ENCODE peak calls at places on chromosome 14, in five cellular contexts. T, A, W, O and J are unnamed samples.

GRCh38 chr14:65164068-65164824 is 61.9 kb upstream of the MAX start:
- DNase-seq in W (no peak), A (peak), O (no peak), T (peak), J (no peak)

GRCh38 chr14:101194356-101195308 is 291.1 kb upstream of the RTL1 start:
- DNase-seq in A (no peak), O (no peak), W (no peak), T (no peak), J (no peak)

GRCh38 chr14:69695664-69696527 is 71.0 kb upstream of the SRSF5 start:
- DNase-seq in W (no peak), A (no peak), T (no peak), O (no peak), J (no peak)

GRCh38 chr14:36477266-36477665 is 42.8 kb downstream of the NKX2-1 start:
- DNase-seq in W (no peak), A (no peak), O (no peak), T (no peak), J (no peak)

GRCh38 chr14:89190779-89191513 is 226.1 kb downstream of the FOXN3 start:
- DNase-seq in O (no peak), A (no peak), W (no peak), T (no peak), J (peak)

GRCh38 chr14:90755661-90756304 is 60.4 kb downstream of the TTC7B start:
- DNase-seq in W (no peak), A (no peak), T (no peak), O (no peak), J (no peak)

GRCh38 chr14:93743270-93744060 is 44.8 kb downstream of the PRIMA1 start:
- DNase-seq in A (no peak), T (no peak), W (no peak), O (no peak), J (no peak)

GRCh38 chr14:92944976-92945375 is 22.0 kb downstream of the CHGA start:
- DNase-seq in W (no peak), A (no peak), T (no peak), O (no peak), J (peak)

GRCh38 chr14:99716091-99716849 is 32.2 kb downstream of the CYP46A1 start:
- DNase-seq in A (no peak), T (no peak), O (no peak), W (no peak), J (no peak)

GRCh38 chr14:69612014-69612758 is 790 bp downstream of the SUSD6 start:
- DNase-seq in W (peak), O (peak), A (no peak), T (no peak), J (peak)

GRCh38 chr14:102540310-102541028 is 30.9 kb upstream of the ANKRD9 start:
- DNase-seq in T (no peak), O (no peak), A (no peak), W (no peak), J (no peak)

GRCh38 chr14:65255583-65256443 is 153.5 kb upstream of the MAX start:
- DNase-seq in T (peak), A (no peak), O (no peak), W (no peak), J (no peak)

GRCh38 chr14:49946320-49947141 is 53.6 kb downstream of the ARF6 start:
- DNase-seq in O (no peak), W (no peak), A (no peak), T (no peak), J (no peak)

GRCh38 chr14:36570065-36570464 is 12.3 kb downstream of the NKX2-8 start:
- DNase-seq in O (no peak), T (no peak), W (no peak), A (no peak), J (no peak)

GRCh38 chr14:62209287-62209899 is 447.2 kb downstream of the SNAPC1 start:
- DNase-seq in O (no peak), T (no peak), A (no peak), W (no peak), J (no peak)

GRCh38 chr14:68795602-68796417 is 2.9 kb upstream of the ZFP36L1 start:
- DNase-seq in T (no peak), A (peak), W (peak), O (peak), J (peak)

GRCh38 chr14:26522985-26523384 is 74.8 kb downstream of the NOVA1 start:
- DNase-seq in T (no peak), W (no peak), O (no peak), A (no peak), J (no peak)

GRCh38 chr14:95480109-95480886 is 36.2 kb downstream of the SYNE3 start:
- DNase-seq in A (no peak), T (no peak), W (peak), O (peak), J (no peak)

GRCh38 chr14:106883218-106883692 is 1356.9 kb downstream of the TMEM121 start:
- DNase-seq in O (no peak), A (no peak), W (no peak), T (no peak), J (peak)

GRCh38 chr14:76836029-76836630 is 9.9 kb downstream of the LRRC74A start:
- DNase-seq in W (peak), O (no peak), A (no peak), T (no peak), J (no peak)

GRCh38 chr14:32913725-32914124 is 25.0 kb upstream of the NPAS3 start:
- DNase-seq in O (no peak), W (no peak), T (no peak), A (no peak), J (no peak)

GRCh38 chr14:100641274-100641860 is 54.1 kb upstream of the BEGAIN start:
- DNase-seq in O (no peak), A (no peak), T (no peak), W (no peak), J (no peak)

GRCh38 chr14:95274874-95275273 is 44.8 kb downstream of the CLMN start:
- DNase-seq in O (peak), A (no peak), W (no peak), T (no peak), J (no peak)

DNA sequence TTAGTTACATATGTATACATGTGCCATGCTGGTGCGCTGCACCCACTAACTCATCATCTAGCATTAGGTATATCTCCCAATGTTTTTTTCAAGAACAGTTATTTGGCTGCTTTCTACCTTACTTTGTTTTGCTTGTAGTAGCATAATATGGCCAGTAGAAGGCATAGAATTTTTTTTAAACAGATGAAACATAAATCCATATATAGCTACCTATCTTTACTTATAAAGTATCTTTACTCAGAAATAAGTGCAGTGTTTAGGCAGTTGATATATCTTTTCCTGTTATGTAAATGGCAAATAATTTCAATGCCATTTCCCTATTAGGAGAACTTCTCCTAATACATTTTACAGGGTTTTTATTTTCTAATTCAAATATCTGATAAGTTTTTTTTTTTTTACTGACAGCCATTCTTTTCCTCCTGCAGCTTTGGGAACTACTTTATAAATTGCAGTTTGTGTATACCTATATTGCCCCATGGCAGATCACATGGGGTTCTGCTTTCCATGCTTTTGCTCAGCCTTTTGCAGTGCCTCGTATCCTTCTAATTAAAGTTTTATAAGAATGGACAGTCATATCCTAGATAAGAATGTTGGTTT is 143.1 kb downstream of the PCNX1 start:
- DNase-seq in A (no peak), W (no peak), T (no peak), O (no peak), J (no peak)
- TF ChIP-seq CTCF in A (no peak), W (peak), T (peak), O (peak), J (peak)

GRCh38 chr14:104586832-104587620 is 7.5 kb downstream of the C14orf180 start:
- DNase-seq in T (no peak), W (no peak), A (no peak), O (peak), J (no peak)
- TF ChIP-seq CTCF in T (no peak), W (no peak), A (no peak), O (no peak), J (no peak)

DNA sequence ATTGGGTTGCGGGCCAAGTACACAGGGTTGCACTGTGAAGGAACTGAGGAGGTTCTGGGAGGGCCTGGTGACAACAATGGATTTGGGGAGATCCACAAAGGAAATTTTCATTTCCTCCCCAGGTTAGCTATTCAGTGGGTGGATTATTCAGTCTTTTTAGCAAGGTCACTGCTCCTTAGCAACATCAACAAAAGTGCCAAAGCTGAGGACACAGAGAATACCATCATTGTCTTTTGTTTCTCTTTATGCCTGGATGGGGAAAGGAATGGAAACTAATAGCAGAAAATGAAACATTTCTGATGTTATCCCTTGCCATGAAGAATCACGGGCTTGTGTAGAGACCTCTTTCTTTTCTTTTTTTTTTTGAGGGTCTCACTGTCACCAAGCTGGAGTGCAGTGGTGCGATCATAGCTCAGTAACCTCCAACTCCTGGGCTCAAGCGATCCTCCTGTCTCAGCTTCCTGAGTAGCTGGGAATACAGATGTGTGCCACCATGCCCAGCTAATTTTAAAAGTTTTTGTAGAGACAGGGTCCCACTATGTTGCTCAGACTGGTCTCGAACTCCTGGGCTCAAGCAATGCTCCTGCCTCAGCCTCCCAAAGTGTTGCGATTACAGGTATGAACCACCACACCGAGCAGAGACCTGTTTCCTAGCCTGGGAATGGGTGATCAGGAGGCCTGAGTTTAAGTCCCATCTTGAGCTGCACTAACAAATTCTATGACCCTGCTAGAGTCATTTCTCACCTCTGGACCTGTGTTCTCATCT is 6.5 kb downstream of the PPP1R3E start:
- DNase-seq in A (no peak), T (no peak), W (no peak), O (no peak), J (no peak)
- TF ChIP-seq CTCF in A (no peak), T (no peak), W (no peak), O (no peak), J (no peak)

GRCh38 chr14:34059037-34059924 is 108.4 kb upstream of the EGLN3 start:
- DNase-seq in T (no peak), W (no peak), O (no peak), A (no peak), J (no peak)

GRCh38 chr14:34060747-34061050 is 109.8 kb upstream of the EGLN3 start:
- DNase-seq in A (no peak), T (no peak), W (no peak), O (no peak), J (no peak)

GRCh38 chr14:34062353-34062973 is 111.6 kb upstream of the EGLN3 start:
- DNase-seq in A (no peak), T (no peak), W (no peak), O (no peak), J (no peak)

GRCh38 chr14:34058510-34058909 is 107.6 kb upstream of the EGLN3 start:
- DNase-seq in A (no peak), T (no peak), O (no peak), W (no peak), J (no peak)

DNA sequence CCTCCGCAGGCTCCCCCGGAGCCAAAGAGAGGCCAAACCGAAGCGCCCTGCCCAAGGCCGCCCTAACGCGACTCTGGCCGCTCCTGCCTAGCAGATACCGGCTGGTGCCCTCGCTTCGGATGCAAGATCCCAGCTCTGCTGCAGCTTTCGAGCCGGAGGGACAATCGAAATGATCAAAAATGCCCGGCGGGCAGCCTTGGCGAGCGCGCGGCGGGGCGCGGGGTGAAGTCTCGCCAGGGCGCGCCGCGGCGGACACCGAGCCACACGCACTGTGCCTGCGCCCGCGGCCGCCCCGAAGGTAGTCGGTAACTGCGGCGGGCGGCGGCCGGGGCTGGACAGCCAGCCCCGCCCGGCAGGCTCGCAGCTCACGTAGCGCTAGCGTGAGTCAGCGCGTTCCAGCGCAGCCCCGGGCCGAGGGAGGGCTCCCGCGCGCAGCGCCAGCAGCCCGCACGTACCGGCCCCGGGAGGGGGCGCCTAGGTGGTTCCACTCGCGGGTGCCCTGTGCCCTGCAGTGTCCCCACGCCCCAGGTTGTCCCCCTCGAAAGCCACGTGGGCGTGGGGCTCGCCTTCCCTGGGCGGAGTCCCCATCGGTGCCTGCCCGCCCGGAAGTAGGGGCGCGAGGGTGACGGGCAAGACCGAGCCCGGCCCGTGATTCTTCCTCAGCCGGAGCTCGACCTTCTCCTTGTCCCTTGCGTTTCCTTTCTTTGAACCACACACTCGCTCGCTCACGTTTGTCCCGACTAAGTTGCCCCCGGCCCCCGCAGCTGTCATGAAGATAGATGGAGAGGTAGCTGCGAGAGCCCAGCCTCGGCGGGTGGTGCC is 109.3 kb upstream of the EGLN3 start:
- DNase-seq in A (peak), W (peak), O (peak), T (no peak), J (peak)
- TF ChIP-seq CTCF in A (peak), W (peak), O (peak), T (peak), J (no peak)

GRCh38 chr14:74144789-74145188 is 60.0 kb downstream of the LIN52 start:
- DNase-seq in O (no peak), T (no peak), W (no peak), A (no peak), J (no peak)

GRCh38 chr14:74147571-74147970 is 62.8 kb downstream of the LIN52 start:
- DNase-seq in T (no peak), W (no peak), O (no peak), A (no peak), J (no peak)

DNA sequence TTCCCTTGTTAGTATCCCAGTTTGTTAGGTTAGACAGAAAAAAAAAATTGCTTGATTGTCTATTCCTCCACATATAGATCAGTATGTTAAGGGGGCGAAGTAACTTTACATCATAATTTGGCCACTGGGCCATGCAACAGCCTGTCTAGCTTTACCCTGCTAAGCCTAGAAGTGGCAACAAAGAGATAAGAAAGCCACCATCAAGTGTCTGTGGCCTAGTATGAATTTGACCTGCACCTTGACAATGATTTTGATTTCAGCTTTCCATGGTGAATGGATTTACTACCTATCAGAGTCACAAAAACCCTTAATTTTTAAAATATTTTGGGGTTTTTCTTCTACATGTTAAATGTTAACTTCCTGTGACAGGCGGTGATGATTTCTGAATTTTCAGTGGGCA is 63.9 kb downstream of the LIN52 start:
- DNase-seq in O (no peak), T (no peak), A (no peak), W (no peak), J (no peak)
- TF ChIP-seq CTCF in O (no peak), T (no peak), A (no peak), W (no peak), J (no peak)

GRCh38 chr14:24096545-24097181 is 2.6 kb downstream of the PCK2 start:
- DNase-seq in T (no peak), O (no peak), A (no peak), W (no peak), J (no peak)

GRCh38 chr14:24094839-24095195 is 706 bp downstream of the PCK2 start:
- DNase-seq in W (no peak), A (no peak), T (no peak), O (no peak), J (no peak)

GRCh38 chr14:24092960-24093900 is 881 bp upstream of the PCK2 start:
- DNase-seq in O (no peak), A (no peak), T (no peak), W (no peak), J (no peak)

GRCh38 chr14:24093901-24094838 is at the start of gene PCK2:
- DNase-seq in O (peak), W (peak), T (peak), A (peak), J (peak)

GRCh38 chr14:24095196-24096068 is 1.3 kb downstream of the PCK2 start:
- DNase-seq in A (peak), W (no peak), T (no peak), O (peak), J (peak)
- TF ChIP-seq CTCF in A (no peak), W (no peak), T (no peak), O (no peak), J (no peak)

GRCh38 chr14:67759916-67760315 is 56.5 kb downstream of the ZFYVE26 start:
- DNase-seq in A (no peak), O (no peak), W (no peak), T (no peak), J (no peak)
- TF ChIP-seq CTCF in A (no peak), O (no peak), W (no peak), T (no peak), J (no peak)

GRCh38 chr14:59895721-59896120 is 24.2 kb upstream of the LRRC9 start:
- DNase-seq in T (no peak), O (no peak), W (no peak), A (no peak), J (no peak)

GRCh38 chr14:59900536-59900935 is 19.4 kb upstream of the LRRC9 start:
- DNase-seq in O (no peak), W (no peak), T (no peak), A (no peak), J (no peak)

GRCh38 chr14:59897757-59898383 is 22.1 kb upstream of the LRRC9 start:
- DNase-seq in W (peak), A (no peak), T (peak), O (no peak), J (peak)
- TF ChIP-seq CTCF in W (peak), A (peak), T (peak), O (no peak), J (peak)

GRCh38 chr14:51805541-51805940 is 54.9 kb upstream of the GNG2 start:
- DNase-seq in O (no peak), A (no peak), W (no peak), T (no peak), J (peak)
- TF ChIP-seq CTCF in O (no peak), A (no peak), W (no peak), T (peak), J (no peak)

DNA sequence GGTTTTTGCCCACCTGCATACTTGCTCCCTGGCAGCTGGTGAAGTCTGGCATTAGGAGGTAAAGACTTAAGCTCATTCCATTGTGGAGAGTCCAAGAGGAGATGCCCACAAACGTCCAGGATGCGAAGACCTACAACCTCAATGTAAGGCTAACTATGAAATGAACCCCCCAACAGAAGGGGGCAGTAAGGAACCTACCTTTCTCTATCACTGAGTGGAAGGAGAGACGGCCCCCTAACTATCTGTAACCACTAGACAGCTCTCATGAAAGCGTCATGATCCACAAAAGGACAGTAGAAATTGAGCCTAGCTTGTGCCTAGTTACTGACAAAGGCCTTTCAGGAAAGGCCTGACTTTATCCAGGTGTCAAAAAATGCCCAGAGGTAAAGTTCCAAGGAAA is 55.3 kb downstream of the ZFYVE21 start:
- DNase-seq in T (no peak), W (no peak), A (no peak), O (no peak), J (no peak)
- TF ChIP-seq CTCF in T (peak), W (no peak), A (no peak), O (no peak), J (no peak)